ENCODE peak calls at places on chromosomes 4 and X, in eight cellular contexts. Z is CD8-positive, alpha-beta T cell; G is thoracic aorta; E is heart left ventricle; A is psoas muscle; N is effector memory CD4-positive, alpha-beta T cell; I is GM23338; J is transverse colon. L is an unnamed sample.

GRCh38 chrX:14779589-14779988 is 93.3 kb downstream of the FANCB start:
- DNase-seq in Z (no peak), G (no peak), E (no peak), A (no peak), N (no peak), I (no peak), J (no peak), L (no peak)

GRCh38 chrX:100263650-100264049 is 146.4 kb downstream of the PCDH19 start:
- DNase-seq in Z (no peak), G (no peak), E (no peak), A (no peak), N (no peak), I (no peak), J (no peak), L (no peak)

GRCh38 chr4:73450398-73451004 is 14.5 kb downstream of the AFP start:
- DNase-seq in Z (no peak), G (peak; percentile 6), E (peak; percentile 61), A (peak; percentile 21), N (no peak), I (peak; percentile 47), J (no peak), L (peak; percentile 47)

GRCh38 chr4:176814770-176815169 is 22.0 kb upstream of the VEGFC start:
- DNase-seq in Z (no peak), G (no peak), E (no peak), A (no peak), N (no peak), I (no peak), J (no peak), L (no peak)

GRCh38 chr4:36281384-36282106 is at the start of gene DTHD1:
- DNase-seq in Z (no peak), G (no peak), E (peak; percentile 51), A (no peak), N (no peak), I (no peak), J (no peak), L (no peak)

GRCh38 chrX:83759872-83760271 is 101.1 kb upstream of the CYLC1 start:
- DNase-seq in Z (no peak), G (no peak), E (no peak), A (no peak), N (no peak), I (peak; percentile 27), J (no peak), L (no peak)

GRCh38 chrX:101659601-101660063 is at the start of gene ARMCX2:
- DNase-seq in Z (no peak), G (no peak), E (peak; percentile 59), A (peak; percentile 30), N (no peak), I (peak; percentile 66), J (peak; percentile 44), L (peak; percentile 50)

GRCh38 chr4:73864365-73864764 is 4.8 kb upstream of the CXCL1 start:
- DNase-seq in Z (no peak), G (no peak), E (no peak), A (no peak), N (no peak), I (peak; percentile 57), J (no peak), L (peak; percentile 45)

GRCh38 chr4:126839066-126839465 is 793.7 kb upstream of the INTU start:
- DNase-seq in Z (no peak), G (no peak), E (no peak), A (no peak), N (no peak), I (no peak), J (no peak), L (no peak)

GRCh38 chrX:20015945-20016617 is 25.2 kb upstream of the BCLAF3 start:
- DNase-seq in Z (no peak), G (no peak), E (no peak), A (no peak), N (no peak), I (no peak), J (no peak), L (no peak)

GRCh38 chrX:76064825-76065224 is 108.0 kb upstream of the PBDC1 start:
- DNase-seq in Z (no peak), G (no peak), E (no peak), A (no peak), N (no peak), I (no peak), J (no peak), L (no peak)

GRCh38 chrX:27987862-27988646 is 6.8 kb upstream of the DCAF8L1 start:
- DNase-seq in Z (no peak), G (no peak), E (no peak), A (no peak), N (no peak), I (no peak), J (peak; percentile 77), L (peak; percentile 28)

GRCh38 chrX:123818243-123818642 is 41.6 kb upstream of the XIAP start:
- DNase-seq in Z (no peak), G (no peak), E (no peak), A (no peak), N (no peak), I (no peak), J (no peak), L (no peak)

GRCh38 chrX:34900691-34901090 is 41.9 kb upstream of the FAM47B start:
- DNase-seq in Z (no peak), G (no peak), E (no peak), A (no peak), N (no peak), I (no peak), J (no peak), L (no peak)

GRCh38 chr4:176377705-176378302 is 58.0 kb downstream of the SPCS3 start:
- DNase-seq in Z (no peak), G (no peak), E (no peak), A (no peak), N (no peak), I (peak; percentile 27), J (no peak), L (no peak)

GRCh38 chr4:124641715-124642380 is 70.7 kb downstream of the ANKRD50 start:
- DNase-seq in Z (no peak), G (no peak), E (no peak), A (no peak), N (no peak), I (no peak), J (no peak), L (peak; percentile 31)

GRCh38 chr4:112127736-112128322 is 17.4 kb upstream of the FAM241A start:
- DNase-seq in Z (no peak), G (no peak), E (no peak), A (no peak), N (no peak), I (peak; percentile 39), J (no peak), L (no peak)

DNA sequence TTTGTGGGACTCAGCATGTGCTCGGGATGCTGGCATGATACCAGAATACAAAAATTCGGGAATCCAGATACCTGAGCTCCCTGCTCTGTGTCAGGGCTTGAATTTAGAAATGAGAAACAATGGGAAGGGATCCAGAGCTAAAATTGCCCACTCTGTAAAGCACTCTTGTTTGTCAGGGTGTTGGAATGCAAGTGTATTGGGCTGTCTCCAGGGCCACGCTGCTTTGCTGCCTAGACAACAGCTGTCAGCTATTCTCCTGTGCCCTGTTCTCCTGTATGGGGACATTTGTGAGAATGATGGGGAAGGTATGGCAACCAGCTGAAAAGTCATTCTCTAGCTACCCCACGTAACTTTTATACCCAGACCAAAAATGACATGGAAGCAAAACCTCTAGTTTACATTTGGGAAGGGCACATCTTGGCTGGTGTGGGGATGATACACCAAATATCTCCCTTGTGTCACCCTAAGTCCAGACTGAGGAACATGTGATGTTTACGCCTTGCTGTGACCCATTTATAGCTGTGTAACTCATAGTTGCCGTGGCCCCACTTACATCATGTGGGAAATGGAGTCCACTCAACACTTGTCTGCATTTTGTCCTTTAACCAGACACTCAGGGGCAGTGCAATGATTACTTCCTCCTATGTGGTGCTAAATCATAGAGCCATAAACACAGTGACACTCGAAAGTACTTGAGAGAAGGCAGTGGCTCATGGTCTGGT is 46.6 kb downstream of the SMPX start:
- DNase-seq in Z (no peak), G (no peak), E (no peak), A (peak; percentile 26), N (no peak), I (no peak), J (no peak), L (no peak)
- H3K36me3 ChIP-seq in Z (no peaks in the 10 kb centered on the region), G (no peaks in the 10 kb centered on the region), E (no peaks in the 10 kb centered on the region), A (no peaks in the 10 kb centered on the region), N (no peaks in the 10 kb centered on the region), I (no peaks in the 10 kb centered on the region), J (no peaks in the 10 kb centered on the region), L (no peaks in the 10 kb centered on the region)

GRCh38 chr4:174438711-174439110 is 83.6 kb downstream of the HPGD start:
- DNase-seq in Z (no peak), G (no peak), E (no peak), A (no peak), N (no peak), I (no peak), J (no peak), L (no peak)
- H3K27ac ChIP-seq in Z (no peak overlapping the region), G (no peak overlapping the region), E (no peak overlapping the region), A (no peak overlapping the region), N (no peak overlapping the region), I (no peak overlapping the region), J (no peak overlapping the region), L (no peak overlapping the region)

DNA sequence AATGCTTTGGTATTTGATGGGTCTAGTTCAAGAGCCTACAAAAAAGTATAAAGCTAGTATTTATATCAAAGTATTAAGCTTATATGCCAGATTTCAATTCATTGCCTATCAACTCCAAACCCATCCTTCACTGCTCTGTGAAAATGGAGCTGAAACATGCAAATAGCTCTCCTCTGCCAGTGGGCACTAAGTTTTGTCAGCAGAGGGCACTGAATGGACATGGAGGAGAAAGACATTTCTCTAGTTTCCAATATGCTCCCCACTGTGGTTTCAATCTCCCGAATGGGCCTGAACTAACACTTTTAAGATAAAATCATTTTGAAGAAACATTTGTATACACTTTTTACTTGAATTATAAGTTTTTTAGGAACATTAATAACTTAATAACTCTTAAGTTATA is 12.4 kb downstream of the PPID start:
- DNase-seq in Z (no peak), G (no peak), E (no peak), A (no peak), N (no peak), I (no peak), J (no peak), L (no peak)
- H3K36me3 ChIP-seq in Z (peaks cover 30% of the 10 kb centered on the region), G (peaks cover 55% of the 10 kb centered on the region), E (peaks cover 99% of the 10 kb centered on the region), A (peaks cover 4% of the 10 kb centered on the region), N (peaks cover 63% of the 10 kb centered on the region), I (peaks cover 65% of the 10 kb centered on the region), J (peaks cover 78% of the 10 kb centered on the region), L (peaks cover 24% of the 10 kb centered on the region)

GRCh38 chr4:83022724-83023427 is 12.1 kb upstream of the COPS4 start:
- DNase-seq in Z (no peak), G (no peak), E (no peak), A (no peak), N (no peak), I (no peak), J (no peak), L (no peak)
- H3K27ac ChIP-seq in Z (no peak overlapping the region), G (no peak overlapping the region), E (peak overlapping the region; percentile 27), A (no peak overlapping the region), N (no peak overlapping the region), I (no peak overlapping the region), J (no peak overlapping the region), L (no peak overlapping the region)

GRCh38 chr4:38911257-38911656 is 43.7 kb downstream of the FAM114A1 start:
- DNase-seq in Z (no peak), G (no peak), E (no peak), A (no peak), N (no peak), I (no peak), J (peak; percentile 13), L (no peak)
- H3K36me3 ChIP-seq in Z (no peaks in the 10 kb centered on the region), G (peaks cover 69% of the 10 kb centered on the region), E (peaks cover 98% of the 10 kb centered on the region), A (peaks cover 16% of the 10 kb centered on the region), N (no peaks in the 10 kb centered on the region), I (no peaks in the 10 kb centered on the region), J (peaks cover 45% of the 10 kb centered on the region), L (peaks cover 5% of the 10 kb centered on the region)